ENCODE peak calls at places on chromosome 20, in four cellular contexts. G is fibroblast of the aortic adventitia, E is brain microvascular endothelial cell, P is AG09309. X is an unnamed sample.

GRCh38 chr20:39853664-39854063 is 835.4 kb downstream of the MAFB start:
- DNase-seq in G (peak), P (no peak), E (peak), X (peak)

GRCh38 chr20:53773792-53774371 is 180.2 kb upstream of the ZNF217 start:
- DNase-seq in P (peak), E (peak), G (peak), X (peak)

GRCh38 chr20:18571578-18571977 is 4.3 kb downstream of the SMIM26 start:
- DNase-seq in G (no peak), P (no peak), E (no peak), X (no peak)

GRCh38 chr20:57394087-57395082 is 3.2 kb downstream of the RBM38 start:
- DNase-seq in E (no peak), G (no peak), P (no peak), X (no peak)

GRCh38 chr20:63246490-63247284 is 7.6 kb downstream of the NKAIN4 start:
- DNase-seq in G (no peak), E (no peak), P (no peak), X (no peak)

GRCh38 chr20:38067717-38068365 is 34.3 kb downstream of the RPRD1B start:
- DNase-seq in G (peak), E (no peak), P (no peak), X (no peak)

GRCh38 chr20:43508604-43509040 is 1.1 kb downstream of the L3MBTL1 start:
- DNase-seq in G (no peak), P (no peak), E (peak), X (peak)

GRCh38 chr20:1538655-1539054 is 18.9 kb downstream of the SIRPD start:
- DNase-seq in E (no peak), P (no peak), G (no peak), X (no peak)

GRCh38 chr20:23361108-23361650 is 803 bp upstream of the GZF1 start:
- DNase-seq in P (no peak), E (no peak), G (peak), X (peak)

GRCh38 chr20:3890999-3891929 is 2.1 kb downstream of the PANK2 start:
- DNase-seq in P (no peak), G (no peak), E (no peak), X (no peak)
- H3K4me3 ChIP-seq in P (peak), G (peak), E (peak), X (peak)

DNA sequence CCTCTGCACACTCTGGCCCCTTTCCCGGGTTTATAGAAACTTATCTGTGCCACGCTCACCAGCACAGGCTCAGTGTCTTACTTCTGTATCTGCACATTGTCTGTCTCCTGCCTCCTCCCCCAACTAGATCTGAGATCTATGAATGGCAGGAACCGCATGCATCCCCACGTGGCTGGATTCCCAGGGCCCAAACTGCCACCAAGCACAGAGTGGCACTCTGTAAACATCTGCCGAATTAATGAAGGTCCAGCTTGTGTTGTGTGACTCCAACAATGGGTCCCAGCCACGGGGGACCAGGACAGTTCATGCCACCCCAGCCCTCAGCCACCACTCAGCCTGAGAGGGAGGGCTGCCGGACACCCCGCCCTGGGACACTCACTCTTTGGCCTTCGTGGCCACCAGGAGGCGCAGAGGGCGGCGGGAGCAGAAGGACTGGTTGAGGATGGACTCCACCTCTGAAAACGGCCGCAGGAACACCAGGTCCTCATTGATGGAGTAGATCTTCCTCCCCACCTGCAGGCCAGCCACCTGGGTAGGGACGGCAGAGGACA is 171.1 kb downstream of the PREX1 start:
- DNase-seq in P (no peak), G (no peak), E (no peak), X (no peak)
- TF ChIP-seq CTCF in P (peak), G (peak), E (peak), X (peak)

GRCh38 chr20:50339196-50339901 is 148.7 kb downstream of the CEBPB start:
- DNase-seq in E (no peak), G (peak), P (no peak), X (peak)
- H3K4me3 ChIP-seq in E (no peak), G (no peak), P (peak), X (no peak)

GRCh38 chr20:6819599-6819998 is 52.1 kb downstream of the BMP2 start:
- DNase-seq in E (no peak), P (no peak), G (peak), X (peak)
- TF ChIP-seq CTCF in E (peak), P (no peak), G (peak), X (peak)

GRCh38 chr20:9508240-9508661 is 6.1 kb upstream of the LAMP5 start:
- DNase-seq in G (no peak), P (no peak), E (no peak), X (no peak)
- H3K4me3 ChIP-seq in G (no peak), P (no peak), E (no peak), X (no peak)

GRCh38 chr20:25285091-25285647 is 37.3 kb downstream of the PYGB start:
- DNase-seq in E (no peak), G (no peak), P (no peak), X (no peak)
- TF ChIP-seq CTCF in E (peak), G (no peak), P (no peak), X (no peak)

DNA sequence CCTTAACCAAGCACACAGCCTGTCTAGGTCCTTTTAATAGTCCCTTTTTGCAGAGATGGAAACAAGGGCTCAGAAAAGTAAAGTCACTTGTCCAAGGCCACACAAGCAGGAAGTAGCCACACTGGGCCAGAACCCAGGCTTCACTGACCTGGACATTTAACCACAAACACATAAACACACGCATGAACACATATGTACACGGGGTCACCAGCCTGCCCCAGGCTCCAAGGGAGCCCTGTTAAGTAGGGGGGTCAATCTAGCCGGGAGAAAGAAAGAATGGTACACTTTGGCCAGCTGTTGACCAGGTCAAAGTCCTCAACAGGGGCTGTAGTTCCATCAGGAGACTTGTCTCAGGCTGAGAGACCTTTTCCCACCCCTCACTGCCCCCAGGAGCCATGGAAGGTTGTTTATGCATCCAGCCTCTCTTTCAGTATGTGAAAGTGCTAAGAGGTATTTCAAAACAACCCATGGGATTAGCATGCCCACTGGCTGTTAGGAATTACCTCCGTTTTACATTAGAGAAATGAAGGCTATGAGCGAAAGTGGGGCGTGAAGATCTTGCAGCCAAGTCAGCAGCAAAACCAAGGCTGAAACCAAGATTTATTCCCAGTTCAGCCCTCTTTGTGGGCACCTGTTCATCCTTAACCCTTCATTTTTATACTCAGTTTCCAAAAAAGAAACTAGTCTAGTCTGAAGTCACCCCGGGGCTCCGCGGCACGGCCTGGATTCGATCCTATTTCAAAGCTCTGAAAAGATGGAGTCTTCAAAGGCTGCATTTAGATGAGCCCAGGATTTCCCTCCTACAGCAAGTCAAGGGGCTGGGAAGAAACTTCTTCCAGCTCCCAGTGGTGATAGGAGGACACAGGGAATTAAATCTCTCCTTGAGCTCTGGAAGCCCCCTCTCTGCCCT is 9.8 kb downstream of the SDC4 start:
- DNase-seq in E (no peak), P (no peak), G (no peak), X (no peak)
- H3K4me3 ChIP-seq in E (no peak), P (no peak), G (no peak), X (no peak)

GRCh38 chr20:3174442-3175263 is 1.3 kb upstream of the LZTS3 start:
- DNase-seq in P (no peak), G (peak), E (peak), X (peak)
- TF ChIP-seq CTCF in P (no peak), G (no peak), E (no peak), X (no peak)